ENCODE peak calls at places on chromosomes 5 and 9, in seven cellular contexts. C is IMR-90, S is H1, K is mesenchymal stem cell, R is H9, H is mesendoderm, T is trophoblast cell. P is an unnamed sample.

GRCh38 chr5:116733995-116734716 is 159.5 kb upstream of the SEMA6A start:
- DNase-seq in R (no peak), C (no peak), T (no peak), S (no peak), K (no peak), H (peak), P (no peak)

GRCh38 chr5:179191506-179192184 is 131.5 kb downstream of the ZNF354C start:
- DNase-seq in C (no peak), K (no peak), R (no peak), H (no peak), T (no peak), S (no peak), P (no peak)

GRCh38 chr5:69326365-69326764 is 6.2 kb downstream of the CCDC125 start:
- DNase-seq in R (no peak), H (no peak), S (no peak), T (no peak), K (no peak), C (no peak), P (no peak)

GRCh38 chr5:169029661-169030274 is 271.2 kb downstream of the SLIT3 start:
- DNase-seq in S (no peak), R (no peak), C (no peak), T (no peak), H (peak), K (no peak), P (no peak)

GRCh38 chr5:10626473-10627013 is 62.7 kb downstream of the ANKRD33B start:
- DNase-seq in T (peak), C (peak), R (no peak), K (peak), S (no peak), H (no peak), P (no peak)

GRCh38 chr5:173970878-173971650 is 17.9 kb upstream of the C5orf47 start:
- DNase-seq in K (no peak), R (no peak), S (no peak), T (no peak), H (peak), C (no peak), P (no peak)

GRCh38 chr9:89425921-89426388 is 72.0 kb downstream of the SEMA4D start:
- DNase-seq in R (no peak), T (no peak), S (no peak), C (no peak), H (no peak), K (no peak), P (no peak)

GRCh38 chr9:136978073-136978864 is 965 bp downstream of the PTGDS start:
- DNase-seq in R (peak), C (peak), H (peak), T (peak), K (peak), S (peak), P (peak)

GRCh38 chr9:36396985-36397384 is 3.1 kb downstream of the RNF38 start:
- DNase-seq in T (peak), S (no peak), C (no peak), K (peak), H (no peak), R (no peak), P (no peak)

GRCh38 chr5:73940026-73940425 is 314.0 kb downstream of the ARHGEF28 start:
- DNase-seq in S (no peak), C (peak), T (peak), H (peak), K (peak), R (no peak), P (no peak)

GRCh38 chr9:76379494-76379893 is 14.7 kb downstream of the RFK start:
- DNase-seq in H (peak), T (peak), K (peak), S (no peak), R (no peak), C (no peak), P (no peak)

GRCh38 chr5:167442922-167443321 is 848.5 kb upstream of the WWC1 start:
- DNase-seq in R (no peak), K (peak), T (no peak), H (no peak), S (no peak), C (no peak), P (no peak)

GRCh38 chr5:86881493-86882090 is 263.9 kb downstream of the COX7C start:
- DNase-seq in C (no peak), R (no peak), S (no peak), H (peak), T (peak), K (no peak), P (no peak)

GRCh38 chr5:106154280-106154716 is 1516.4 kb downstream of the EFNA5 start:
- DNase-seq in K (no peak), C (no peak), R (peak), H (no peak), T (peak), S (peak), P (no peak)

GRCh38 chr5:36667826-36668225 is 61.4 kb downstream of the SLC1A3 start:
- DNase-seq in R (no peak), S (no peak), H (no peak), C (no peak), T (no peak), K (no peak), P (no peak)

GRCh38 chr5:120765189-120765588 is 301.1 kb downstream of the PRR16 start:
- DNase-seq in T (no peak), C (peak), S (no peak), R (no peak), H (no peak), K (peak), P (no peak)

GRCh38 chr5:120771181-120771580 is 307.1 kb downstream of the PRR16 start:
- DNase-seq in K (no peak), C (peak), H (no peak), R (no peak), T (no peak), S (no peak), P (no peak)

GRCh38 chr5:120767171-120767820 is 303.2 kb downstream of the PRR16 start:
- DNase-seq in C (peak), R (no peak), T (no peak), S (no peak), H (no peak), K (peak), P (no peak)

DNA sequence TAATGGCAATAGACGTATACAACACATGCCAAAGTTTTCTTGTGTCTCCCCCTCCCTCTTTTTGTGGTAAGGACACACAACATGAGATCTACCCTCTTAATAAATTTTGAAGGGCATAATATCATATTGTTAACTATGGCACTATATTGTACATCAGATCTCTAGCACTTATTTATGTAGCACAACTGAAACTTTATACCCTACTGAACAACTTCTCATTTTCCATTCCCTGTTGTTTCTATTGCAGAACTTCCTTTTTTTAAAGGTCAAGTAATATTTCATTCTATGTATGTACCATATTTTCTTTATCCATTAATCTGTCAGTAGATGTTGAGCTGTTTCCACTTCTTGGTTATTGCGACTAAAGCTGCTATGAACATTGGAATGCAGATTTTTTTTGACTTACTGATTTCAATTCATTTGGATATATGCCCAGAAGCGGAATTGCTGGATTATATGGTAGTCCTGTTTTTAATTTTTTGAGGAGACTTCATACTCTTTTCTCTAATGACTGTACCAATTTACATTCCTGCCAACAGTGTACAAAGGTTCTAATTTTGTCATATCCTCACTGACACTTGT is 305.3 kb downstream of the PRR16 start:
- DNase-seq in C (peak), H (no peak), K (no peak), T (no peak), S (no peak), R (no peak), P (no peak)
- H2AK5ac ChIP-seq in C (no peak), H (no peak), K (no peak), T (no peak), S (no peak), R (no peak), P (no peak)

GRCh38 chr5:135446186-135446585 is 962 bp downstream of the DCANP1 start:
- DNase-seq in S (no peak), H (no peak), C (no peak), T (no peak), R (peak), K (no peak), P (no peak)
- H2AK5ac ChIP-seq in S (no peak), H (no peak), C (no peak), T (no peak), R (no peak), K (no peak), P (no peak)

GRCh38 chr9:97315550-97315949 is 8.1 kb downstream of the CCDC180 start:
- DNase-seq in H (no peak), C (peak), K (peak), S (no peak), T (peak), R (no peak), P (no peak)
- H2AK5ac ChIP-seq in H (no peak), C (no peak), K (no peak), S (no peak), T (no peak), R (no peak), P (no peak)

GRCh38 chr5:144857454-144857853 is 686.8 kb downstream of the KCTD16 start:
- DNase-seq in R (no peak), K (no peak), C (no peak), H (no peak), T (no peak), S (no peak), P (no peak)
- H2AK5ac ChIP-seq in R (no peak), K (no peak), C (no peak), H (no peak), T (no peak), S (no peak), P (no peak)

GRCh38 chr5:130213607-130214006 is 309.3 kb downstream of the CHSY3 start:
- DNase-seq in K (peak), C (no peak), H (no peak), S (no peak), T (peak), R (no peak), P (no peak)

DNA sequence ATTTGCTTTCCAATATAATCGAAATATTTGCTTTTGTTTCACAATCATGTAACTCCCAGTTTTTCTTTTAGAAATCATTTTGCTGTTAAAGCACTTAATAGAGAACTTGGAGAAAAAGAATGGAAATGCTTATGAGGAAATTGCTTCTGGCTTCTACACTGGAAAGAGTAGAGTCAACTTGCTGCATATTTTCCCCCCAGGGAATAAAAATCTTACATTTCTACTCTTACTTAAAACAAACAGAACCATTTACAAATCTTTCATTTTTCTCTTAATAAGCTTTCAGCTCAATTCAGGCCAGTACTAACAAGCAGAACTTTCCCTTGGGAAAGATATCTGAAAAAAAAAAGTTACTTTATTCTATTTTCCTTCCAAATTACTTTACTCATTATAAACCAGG is 312.0 kb downstream of the CHSY3 start:
- DNase-seq in C (no peak), S (no peak), H (no peak), T (no peak), K (no peak), R (no peak), P (no peak)
- H2AK5ac ChIP-seq in C (no peak), S (no peak), H (no peak), T (no peak), K (no peak), R (no peak), P (no peak)

DNA sequence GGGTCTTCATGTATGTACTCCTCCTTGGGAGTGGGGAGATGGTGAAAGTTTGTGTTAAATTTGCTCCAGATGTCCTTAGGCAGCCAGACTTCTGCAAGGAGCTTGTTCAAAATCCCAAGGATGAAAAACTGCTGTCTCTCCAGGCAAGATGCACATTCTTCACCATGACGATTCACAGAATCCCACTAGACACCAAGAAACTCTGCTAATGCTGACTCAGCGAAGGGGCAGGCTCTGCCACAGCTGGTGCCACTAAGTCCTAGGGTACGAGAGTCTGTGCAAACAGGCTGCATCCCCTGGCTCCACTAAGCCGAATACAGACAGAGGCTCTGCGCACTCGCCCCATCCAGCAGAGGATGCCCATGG is 71.1 kb downstream of the OLFM1 start:
- DNase-seq in K (no peak), C (no peak), T (no peak), S (no peak), H (no peak), R (no peak), P (no peak)
- H2AK5ac ChIP-seq in K (no peak), C (no peak), T (no peak), S (no peak), H (no peak), R (no peak), P (no peak)

DNA sequence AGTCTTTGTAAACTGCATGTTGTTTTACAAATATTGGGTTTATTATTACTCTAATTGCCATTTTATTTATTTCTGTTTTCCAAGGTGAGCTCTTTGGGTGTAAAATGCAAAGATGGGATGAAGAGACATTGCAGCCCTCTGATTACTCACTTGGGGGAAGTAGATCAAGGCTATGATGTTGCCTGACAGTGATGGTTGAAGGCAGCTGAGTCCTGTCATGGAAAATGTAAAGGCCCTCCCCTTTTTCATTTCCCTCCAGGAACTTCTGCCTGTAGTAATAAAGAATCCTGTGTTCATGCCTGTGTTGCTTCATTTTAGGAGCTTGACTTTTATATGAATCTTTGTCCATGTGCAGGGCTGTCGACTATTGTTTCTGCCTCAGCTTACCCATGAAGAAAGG is 605.4 kb upstream of the CLINT1 start:
- DNase-seq in K (no peak), R (no peak), H (no peak), T (no peak), C (no peak), S (no peak), P (no peak)
- H2AK5ac ChIP-seq in K (no peak), R (no peak), H (no peak), T (no peak), C (no peak), S (no peak), P (no peak)

GRCh38 chr9:82147798-82148440 is 159.3 kb downstream of the SPATA31D1 start:
- DNase-seq in K (no peak), R (no peak), T (no peak), C (no peak), S (no peak), H (no peak), P (no peak)

GRCh38 chr9:82153032-82153431 is 164.5 kb downstream of the SPATA31D1 start:
- DNase-seq in H (no peak), T (no peak), K (no peak), C (no peak), R (no peak), S (no peak), P (no peak)

GRCh38 chr9:82152181-82152580 is 163.6 kb downstream of the SPATA31D1 start:
- DNase-seq in T (no peak), C (peak), R (no peak), K (peak), S (no peak), H (no peak), P (no peak)

GRCh38 chr9:82148849-82149544 is 160.4 kb downstream of the SPATA31D1 start:
- DNase-seq in T (no peak), S (no peak), C (peak), K (peak), H (no peak), R (no peak), P (no peak)

DNA sequence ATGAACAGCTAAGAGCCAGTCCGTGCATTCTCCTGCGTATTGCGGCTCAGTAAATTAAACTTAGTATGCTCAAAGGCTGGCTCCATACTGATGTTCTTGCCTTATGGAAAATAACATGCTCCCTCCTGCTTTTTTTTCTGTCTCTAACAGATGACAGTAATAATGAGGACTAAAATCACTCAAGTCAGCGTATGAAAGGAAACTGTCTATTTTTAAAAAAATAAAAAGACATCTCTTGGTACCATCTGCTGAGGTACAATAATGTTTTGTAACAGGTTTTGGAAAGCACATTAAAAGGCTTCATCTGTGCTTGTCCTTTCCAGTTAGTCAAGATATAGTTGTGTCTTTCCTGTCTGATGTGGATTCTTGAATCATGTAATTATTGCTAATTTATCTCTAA is 161.1 kb downstream of the SPATA31D1 start:
- DNase-seq in K (no peak), C (no peak), T (no peak), H (no peak), S (no peak), R (no peak), P (no peak)
- H2AK5ac ChIP-seq in K (no peak), C (no peak), T (no peak), H (no peak), S (no peak), R (no peak), P (no peak)

GRCh38 chr9:98610196-98610595 is 98.5 kb downstream of the GABBR2 start:
- DNase-seq in C (peak), H (peak), T (no peak), R (no peak), K (no peak), S (no peak), P (no peak)

GRCh38 chr9:98610711-98611110 is 98.0 kb downstream of the GABBR2 start:
- DNase-seq in S (no peak), C (no peak), T (no peak), K (no peak), R (no peak), H (no peak), P (no peak)

GRCh38 chr9:98611986-98612505 is 96.7 kb downstream of the GABBR2 start:
- DNase-seq in S (no peak), K (no peak), R (no peak), C (no peak), H (no peak), T (no peak), P (no peak)

GRCh38 chr9:98609646-98610045 is 99.1 kb downstream of the GABBR2 start:
- DNase-seq in T (no peak), R (no peak), S (no peak), K (no peak), C (no peak), H (no peak), P (no peak)

GRCh38 chr9:98611319-98611718 is 97.4 kb downstream of the GABBR2 start:
- DNase-seq in T (no peak), R (no peak), C (no peak), K (no peak), S (no peak), H (no peak), P (no peak)
- H2AK5ac ChIP-seq in T (no peak), R (no peak), C (peak), K (no peak), S (peak), H (no peak), P (no peak)